ENCODE peak calls at places on chromosomes 7 and 10, in eight cellular contexts. K is CD8-positive, alpha-beta memory T cell; C is K562; T is colonic mucosa; L is fibroblast of lung; D is tibial nerve; V is tibial artery; U is heart left ventricle. H is an unnamed sample. For H3K9me3, the result is how much of the 10 kb centered on the place peaks cover.

GRCh38 chr10:132538790-132539421 is 1.3 kb downstream of the INPP5A start:
- DNase-seq in K (peak), C (no peak), T (no peak), L (no peak), D (no peak), V (peak), U (no peak), H (no peak)

GRCh38 chr10:87915989-87916388 is 52.6 kb downstream of the PTEN start:
- DNase-seq in K (no peak), C (no peak), T (no peak), L (peak), D (peak), V (no peak), U (peak), H (no peak)

GRCh38 chr7:44587843-44588711 is 6.0 kb upstream of the TMED4 start:
- DNase-seq in K (peak), C (no peak), T (peak), L (peak), D (peak), V (no peak), U (peak), H (no peak)

GRCh38 chr10:114654829-114655575 is 3.1 kb downstream of the ABLIM1 start:
- DNase-seq in K (no peak), C (no peak), T (no peak), L (no peak), D (no peak), V (no peak), U (no peak), H (no peak)

GRCh38 chr7:132419538-132419937 is 156.7 kb downstream of the PLXNA4 start:
- DNase-seq in K (no peak), C (no peak), T (no peak), L (peak), D (no peak), V (no peak), U (no peak), H (no peak)

GRCh38 chr7:45888185-45888992 is at the start of gene IGFBP1:
- DNase-seq in K (no peak), C (no peak), T (no peak), L (no peak), D (no peak), V (no peak), U (no peak), H (no peak)

GRCh38 chr7:151141855-151142685 is 25.4 kb downstream of the GBX1 start:
- DNase-seq in K (no peak), C (no peak), T (no peak), L (no peak), D (no peak), V (peak), U (no peak), H (no peak)

GRCh38 chr10:119199231-119199992 is 8.0 kb upstream of the GRK5 start:
- DNase-seq in K (peak), C (peak), T (peak), L (peak), D (peak), V (peak), U (peak), H (no peak)

GRCh38 chr7:28695300-28696261 is 262.5 kb downstream of the TRIL start:
- DNase-seq in K (no peak), C (no peak), T (no peak), L (peak), D (no peak), V (no peak), U (peak), H (no peak)

GRCh38 chr10:14063531-14064317 is 267.0 kb downstream of the FRMD4A start:
- DNase-seq in K (no peak), C (no peak), T (no peak), L (peak), D (peak), V (peak), U (no peak), H (no peak)

GRCh38 chr10:13371879-13372470 is 23.9 kb upstream of the SEPHS1 start:
- DNase-seq in K (peak), C (peak), T (peak), L (peak), D (peak), V (peak), U (peak), H (peak)

DNA sequence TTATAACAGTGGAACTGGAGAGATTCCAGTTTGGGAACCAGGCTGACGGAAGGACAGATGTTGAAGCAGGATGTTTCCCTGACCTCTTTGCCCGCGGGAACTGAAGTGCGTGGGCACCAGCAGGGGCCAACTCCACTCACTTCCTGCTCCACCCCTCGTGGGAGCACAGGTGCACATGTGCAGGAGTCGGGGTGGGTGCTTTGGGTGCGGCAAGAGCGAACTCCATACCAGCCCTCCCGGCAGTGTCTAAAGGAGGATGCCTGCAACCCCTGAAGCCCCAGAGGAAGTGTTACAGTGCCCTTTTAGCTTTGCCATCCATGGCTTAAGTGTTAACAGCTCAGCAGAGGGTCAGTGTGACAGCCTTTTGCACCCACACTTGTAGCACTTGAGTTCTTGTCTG is 27.4 kb upstream of the UBE3C start:
- DNase-seq in K (no peak), C (no peak), T (no peak), L (no peak), D (no peak), V (peak), U (no peak), H (no peak)
- H3K9me3 ChIP-seq in K (under half), C (under half), T (under half), L (under half), D (under half), V (under half), U (under half), H (under half)

GRCh38 chr7:157737151-157738063 is 400.6 kb downstream of the DNAJB6 start:
- DNase-seq in K (no peak), C (no peak), T (no peak), L (no peak), D (no peak), V (no peak), U (no peak), H (no peak)
- H3K9me3 ChIP-seq in K (under half), C (under half), T (under half), L (under half), D (under half), V (under half), U (under half), H (under half)

GRCh38 chr7:107396081-107396480 is 73.8 kb upstream of the GPR22 start:
- DNase-seq in K (no peak), C (no peak), T (no peak), L (no peak), D (no peak), V (no peak), U (no peak), H (no peak)

GRCh38 chr7:107394831-107395230 is 75.0 kb upstream of the GPR22 start:
- DNase-seq in K (no peak), C (no peak), T (no peak), L (peak), D (no peak), V (no peak), U (no peak), H (no peak)

GRCh38 chr7:107398161-107398560 is 71.7 kb upstream of the GPR22 start:
- DNase-seq in K (no peak), C (no peak), T (no peak), L (no peak), D (no peak), V (no peak), U (no peak), H (no peak)

GRCh38 chr7:107394301-107394700 is 75.6 kb upstream of the GPR22 start:
- DNase-seq in K (no peak), C (no peak), T (no peak), L (peak), D (no peak), V (no peak), U (no peak), H (no peak)

DNA sequence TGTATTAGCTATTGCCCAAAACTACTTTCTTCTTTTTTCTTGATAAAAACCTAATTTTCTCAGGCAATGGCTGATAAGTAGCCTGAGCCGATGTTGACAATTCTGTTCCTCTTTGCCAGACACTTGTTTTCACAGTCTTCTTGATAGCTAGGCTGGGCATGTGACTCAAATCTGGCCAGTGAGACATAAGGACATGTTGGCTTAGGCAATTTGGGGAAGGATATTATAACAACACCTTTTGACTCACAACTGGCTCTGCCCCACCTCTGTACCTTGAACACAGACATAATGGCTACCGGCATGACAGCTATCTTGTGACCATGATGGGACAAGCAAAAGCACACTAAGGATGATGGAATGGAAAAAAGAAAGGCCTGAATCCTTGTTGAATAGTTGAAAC is 72.9 kb upstream of the GPR22 start:
- DNase-seq in K (no peak), C (no peak), T (no peak), L (no peak), D (no peak), V (no peak), U (no peak), H (no peak)
- H3K9me3 ChIP-seq in K (under half), C (under half), T (under half), L (under half), D (under half), V (under half), U (under half), H (under half)

GRCh38 chr7:156947120-156947843 is 2.2 kb upstream of the NOM1 start:
- DNase-seq in K (no peak), C (no peak), T (no peak), L (no peak), D (no peak), V (no peak), U (no peak), H (no peak)

GRCh38 chr7:156950381-156950858 is 908 bp downstream of the NOM1 start:
- DNase-seq in K (no peak), C (no peak), T (no peak), L (no peak), D (no peak), V (no peak), U (no peak), H (no peak)

GRCh38 chr7:156944876-156945275 is 4.6 kb upstream of the NOM1 start:
- DNase-seq in K (no peak), C (no peak), T (no peak), L (no peak), D (no peak), V (no peak), U (no peak), H (no peak)

GRCh38 chr7:156948361-156948760 is 1.2 kb upstream of the NOM1 start:
- DNase-seq in K (no peak), C (no peak), T (no peak), L (no peak), D (no peak), V (no peak), U (no peak), H (no peak)

GRCh38 chr7:156949541-156950380 is at the start of gene NOM1:
- DNase-seq in K (peak), C (peak), T (peak), L (peak), D (peak), V (peak), U (peak), H (peak)
- H3K9me3 ChIP-seq in K (under half), C (under half), T (under half), L (under half), D (under half), V (under half), U (under half), H (under half)

GRCh38 chr7:145539910-145540309 is 576.7 kb upstream of the CNTNAP2 start:
- DNase-seq in K (no peak), C (no peak), T (no peak), L (no peak), D (no peak), V (no peak), U (no peak), H (no peak)
- H3K9me3 ChIP-seq in K (under half), C (under half), T (under half), L (under half), D (under half), V (under half), U (under half), H (under half)

H was measured in T-helper 17 cell.